ENCODE peak calls at places on chromosomes 3 and 15, in nine cellular contexts. One of them, this sample, is unnamed.

GRCh38 chr3:134685881-134686802 is 35.3 kb upstream of the KY start:
- DNase-seq in upper lobe of left lung: no peak
- DNase-seq in HL-60: no peak
- DNase-seq in brain microvascular endothelial cell: peak
- DNase-seq in fibroblast of villous mesenchyme: peak
- DNase-seq in heart right ventricle: no peak
- DNase-seq in cardiac fibroblast: peak
- DNase-seq in astrocyte of the spinal cord: peak
- DNase-seq in GM23338: no peak
- DNase-seq in this sample: peak

GRCh38 chr15:40287968-40288367 is 5.1 kb upstream of the ANKRD63 start:
- DNase-seq in upper lobe of left lung: no peak
- DNase-seq in HL-60: no peak
- DNase-seq in brain microvascular endothelial cell: no peak
- DNase-seq in fibroblast of villous mesenchyme: no peak
- DNase-seq in heart right ventricle: no peak
- DNase-seq in cardiac fibroblast: no peak
- DNase-seq in astrocyte of the spinal cord: no peak
- DNase-seq in GM23338: no peak
- DNase-seq in this sample: no peak

GRCh38 chr15:85141601-85142185 is 160.0 kb downstream of the PDE8A start:
- DNase-seq in upper lobe of left lung: no peak
- DNase-seq in HL-60: no peak
- DNase-seq in brain microvascular endothelial cell: no peak
- DNase-seq in fibroblast of villous mesenchyme: no peak
- DNase-seq in heart right ventricle: no peak
- DNase-seq in cardiac fibroblast: no peak
- DNase-seq in astrocyte of the spinal cord: peak
- DNase-seq in GM23338: no peak
- DNase-seq in this sample: no peak

GRCh38 chr3:145801699-145802098 is 359.3 kb downstream of the PLOD2 start:
- DNase-seq in upper lobe of left lung: no peak
- DNase-seq in HL-60: no peak
- DNase-seq in brain microvascular endothelial cell: no peak
- DNase-seq in fibroblast of villous mesenchyme: no peak
- DNase-seq in heart right ventricle: no peak
- DNase-seq in cardiac fibroblast: no peak
- DNase-seq in astrocyte of the spinal cord: no peak
- DNase-seq in GM23338: no peak
- DNase-seq in this sample: no peak

GRCh38 chr15:92184679-92185230 is 208.9 kb upstream of the ST8SIA2 start:
- DNase-seq in upper lobe of left lung: no peak
- DNase-seq in HL-60: no peak
- DNase-seq in brain microvascular endothelial cell: no peak
- DNase-seq in fibroblast of villous mesenchyme: no peak
- DNase-seq in heart right ventricle: no peak
- DNase-seq in cardiac fibroblast: no peak
- DNase-seq in astrocyte of the spinal cord: no peak
- DNase-seq in GM23338: no peak
- DNase-seq in this sample: no peak

GRCh38 chr3:86109434-86109833 is 881.5 kb downstream of the VGLL3 start:
- DNase-seq in upper lobe of left lung: no peak
- DNase-seq in HL-60: no peak
- DNase-seq in brain microvascular endothelial cell: no peak
- DNase-seq in fibroblast of villous mesenchyme: no peak
- DNase-seq in heart right ventricle: no peak
- DNase-seq in cardiac fibroblast: no peak
- DNase-seq in astrocyte of the spinal cord: no peak
- DNase-seq in GM23338: no peak
- DNase-seq in this sample: no peak

GRCh38 chr3:133896002-133896761 is 500 bp upstream of the RAB6B start:
- DNase-seq in upper lobe of left lung: peak
- DNase-seq in HL-60: no peak
- DNase-seq in brain microvascular endothelial cell: no peak
- DNase-seq in fibroblast of villous mesenchyme: no peak
- DNase-seq in heart right ventricle: no peak
- DNase-seq in cardiac fibroblast: peak
- DNase-seq in astrocyte of the spinal cord: peak
- DNase-seq in GM23338: peak
- DNase-seq in this sample: no peak

GRCh38 chr15:48433226-48433886 is 102.1 kb downstream of the DUT start:
- DNase-seq in upper lobe of left lung: no peak
- DNase-seq in HL-60: no peak
- DNase-seq in brain microvascular endothelial cell: no peak
- DNase-seq in fibroblast of villous mesenchyme: no peak
- DNase-seq in heart right ventricle: no peak
- DNase-seq in cardiac fibroblast: no peak
- DNase-seq in astrocyte of the spinal cord: peak
- DNase-seq in GM23338: no peak
- DNase-seq in this sample: no peak

GRCh38 chr15:26866298-26867198 is at the start of gene GABRA5:
- DNase-seq in upper lobe of left lung: peak
- DNase-seq in HL-60: no peak
- DNase-seq in brain microvascular endothelial cell: peak
- DNase-seq in fibroblast of villous mesenchyme: no peak
- DNase-seq in heart right ventricle: no peak
- DNase-seq in cardiac fibroblast: no peak
- DNase-seq in astrocyte of the spinal cord: peak
- DNase-seq in GM23338: peak
- DNase-seq in this sample: no peak

GRCh38 chr3:195255571-195256501 is 15.1 kb downstream of the XXYLT1 start:
- DNase-seq in upper lobe of left lung: peak
- DNase-seq in HL-60: no peak
- DNase-seq in brain microvascular endothelial cell: no peak
- DNase-seq in fibroblast of villous mesenchyme: no peak
- DNase-seq in heart right ventricle: no peak
- DNase-seq in cardiac fibroblast: no peak
- DNase-seq in astrocyte of the spinal cord: peak
- DNase-seq in GM23338: no peak
- DNase-seq in this sample: no peak

GRCh38 chr3:111547645-111548044 is 5.6 kb downstream of the CD96 start:
- DNase-seq in upper lobe of left lung: no peak
- DNase-seq in HL-60: peak
- DNase-seq in brain microvascular endothelial cell: no peak
- DNase-seq in fibroblast of villous mesenchyme: no peak
- DNase-seq in heart right ventricle: no peak
- DNase-seq in cardiac fibroblast: no peak
- DNase-seq in astrocyte of the spinal cord: no peak
- DNase-seq in GM23338: no peak
- DNase-seq in this sample: no peak

GRCh38 chr3:13111874-13112520 is 38.8 kb upstream of the IQSEC1 start:
- DNase-seq in upper lobe of left lung: no peak
- DNase-seq in HL-60: no peak
- DNase-seq in brain microvascular endothelial cell: no peak
- DNase-seq in fibroblast of villous mesenchyme: no peak
- DNase-seq in heart right ventricle: no peak
- DNase-seq in cardiac fibroblast: no peak
- DNase-seq in astrocyte of the spinal cord: no peak
- DNase-seq in GM23338: no peak
- DNase-seq in this sample: no peak

GRCh38 chr3:158789592-158789991 is 12.3 kb upstream of the MFSD1 start:
- DNase-seq in upper lobe of left lung: no peak
- DNase-seq in HL-60: no peak
- DNase-seq in brain microvascular endothelial cell: peak
- DNase-seq in fibroblast of villous mesenchyme: peak
- DNase-seq in heart right ventricle: no peak
- DNase-seq in cardiac fibroblast: peak
- DNase-seq in astrocyte of the spinal cord: peak
- DNase-seq in GM23338: no peak
- DNase-seq in this sample: no peak
- TF ChIP-seq CTCF in upper lobe of left lung: no peak
- TF ChIP-seq CTCF in HL-60: peak
- TF ChIP-seq CTCF in brain microvascular endothelial cell: peak
- TF ChIP-seq CTCF in fibroblast of villous mesenchyme: peak
- TF ChIP-seq CTCF in heart right ventricle: peak
- TF ChIP-seq CTCF in cardiac fibroblast: peak
- TF ChIP-seq CTCF in astrocyte of the spinal cord: peak
- TF ChIP-seq CTCF in GM23338: peak
- TF ChIP-seq CTCF in this sample: peak

GRCh38 chr15:89578146-89578545 is 2.9 kb downstream of the TICRR start:
- DNase-seq in upper lobe of left lung: no peak
- DNase-seq in HL-60: no peak
- DNase-seq in brain microvascular endothelial cell: no peak
- DNase-seq in fibroblast of villous mesenchyme: no peak
- DNase-seq in heart right ventricle: no peak
- DNase-seq in cardiac fibroblast: no peak
- DNase-seq in astrocyte of the spinal cord: no peak
- DNase-seq in GM23338: peak
- DNase-seq in this sample: no peak
- H3K4me3 ChIP-seq in upper lobe of left lung: no peak
- H3K4me3 ChIP-seq in HL-60: peak
- H3K4me3 ChIP-seq in brain microvascular endothelial cell: peak
- H3K4me3 ChIP-seq in fibroblast of villous mesenchyme: peak
- H3K4me3 ChIP-seq in heart right ventricle: no peak
- H3K4me3 ChIP-seq in cardiac fibroblast: no peak
- H3K4me3 ChIP-seq in astrocyte of the spinal cord: no peak
- H3K4me3 ChIP-seq in GM23338: peak
- H3K4me3 ChIP-seq in this sample: no peak

DNA sequence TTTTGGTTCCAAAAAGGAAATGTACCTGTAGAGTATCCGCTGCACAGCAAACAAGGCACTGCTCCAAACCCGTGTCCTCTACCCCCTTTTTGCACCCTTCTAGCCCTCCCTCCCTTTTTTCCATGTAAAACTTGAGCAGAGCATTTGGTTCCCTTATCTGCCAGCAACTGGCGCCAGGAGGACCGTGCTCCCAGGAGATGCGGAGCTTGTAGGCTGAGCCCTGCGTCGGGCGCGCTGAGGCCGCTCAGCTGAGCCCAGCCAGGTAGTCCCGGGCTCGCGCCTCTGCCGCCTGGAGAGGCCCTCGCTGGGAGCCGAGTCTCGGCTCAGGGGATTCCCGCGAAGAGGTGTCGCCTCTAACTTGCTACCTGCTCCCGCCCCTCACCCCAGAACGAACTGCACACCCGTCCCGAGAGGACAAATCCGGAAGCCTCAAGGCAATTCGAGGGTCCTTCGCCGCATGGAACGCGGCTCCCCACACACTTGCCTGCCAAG is 575 bp downstream of the TRPM7 start:
- DNase-seq in upper lobe of left lung: peak
- DNase-seq in HL-60: peak
- DNase-seq in brain microvascular endothelial cell: peak
- DNase-seq in fibroblast of villous mesenchyme: peak
- DNase-seq in heart right ventricle: peak
- DNase-seq in cardiac fibroblast: peak
- DNase-seq in astrocyte of the spinal cord: peak
- DNase-seq in GM23338: peak
- DNase-seq in this sample: no peak
- TF ChIP-seq CTCF in upper lobe of left lung: no peak
- TF ChIP-seq CTCF in HL-60: no peak
- TF ChIP-seq CTCF in brain microvascular endothelial cell: peak
- TF ChIP-seq CTCF in fibroblast of villous mesenchyme: no peak
- TF ChIP-seq CTCF in heart right ventricle: no peak
- TF ChIP-seq CTCF in cardiac fibroblast: no peak
- TF ChIP-seq CTCF in astrocyte of the spinal cord: peak
- TF ChIP-seq CTCF in GM23338: no peak
- TF ChIP-seq CTCF in this sample: peak

DNA sequence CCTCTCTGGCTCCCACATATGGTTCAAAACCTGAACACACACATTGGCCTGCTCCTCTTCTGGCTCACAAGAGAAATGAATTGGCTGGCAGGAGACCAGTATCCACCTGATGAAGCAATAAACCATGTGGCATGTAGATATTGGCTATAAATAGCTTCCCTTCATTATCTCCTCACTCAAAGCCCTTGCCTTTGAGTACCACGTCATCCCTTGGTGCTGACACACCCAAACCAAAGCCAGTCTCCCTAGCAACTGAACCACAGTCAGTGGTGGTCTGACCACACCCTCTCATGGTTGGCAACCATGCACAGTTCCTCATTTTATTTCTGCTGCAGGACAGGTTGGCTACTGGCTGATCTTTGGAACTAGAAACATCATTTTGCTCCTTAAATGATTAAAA is 98.8 kb downstream of the ZNF621 start:
- DNase-seq in upper lobe of left lung: no peak
- DNase-seq in HL-60: peak
- DNase-seq in brain microvascular endothelial cell: peak
- DNase-seq in fibroblast of villous mesenchyme: peak
- DNase-seq in heart right ventricle: no peak
- DNase-seq in cardiac fibroblast: peak
- DNase-seq in astrocyte of the spinal cord: peak
- DNase-seq in GM23338: no peak
- DNase-seq in this sample: no peak
- H3K4me3 ChIP-seq in upper lobe of left lung: no peak
- H3K4me3 ChIP-seq in HL-60: no peak
- H3K4me3 ChIP-seq in brain microvascular endothelial cell: no peak
- H3K4me3 ChIP-seq in fibroblast of villous mesenchyme: no peak
- H3K4me3 ChIP-seq in heart right ventricle: no peak
- H3K4me3 ChIP-seq in cardiac fibroblast: no peak
- H3K4me3 ChIP-seq in astrocyte of the spinal cord: no peak
- H3K4me3 ChIP-seq in GM23338: no peak
- H3K4me3 ChIP-seq in this sample: no peak

DNA sequence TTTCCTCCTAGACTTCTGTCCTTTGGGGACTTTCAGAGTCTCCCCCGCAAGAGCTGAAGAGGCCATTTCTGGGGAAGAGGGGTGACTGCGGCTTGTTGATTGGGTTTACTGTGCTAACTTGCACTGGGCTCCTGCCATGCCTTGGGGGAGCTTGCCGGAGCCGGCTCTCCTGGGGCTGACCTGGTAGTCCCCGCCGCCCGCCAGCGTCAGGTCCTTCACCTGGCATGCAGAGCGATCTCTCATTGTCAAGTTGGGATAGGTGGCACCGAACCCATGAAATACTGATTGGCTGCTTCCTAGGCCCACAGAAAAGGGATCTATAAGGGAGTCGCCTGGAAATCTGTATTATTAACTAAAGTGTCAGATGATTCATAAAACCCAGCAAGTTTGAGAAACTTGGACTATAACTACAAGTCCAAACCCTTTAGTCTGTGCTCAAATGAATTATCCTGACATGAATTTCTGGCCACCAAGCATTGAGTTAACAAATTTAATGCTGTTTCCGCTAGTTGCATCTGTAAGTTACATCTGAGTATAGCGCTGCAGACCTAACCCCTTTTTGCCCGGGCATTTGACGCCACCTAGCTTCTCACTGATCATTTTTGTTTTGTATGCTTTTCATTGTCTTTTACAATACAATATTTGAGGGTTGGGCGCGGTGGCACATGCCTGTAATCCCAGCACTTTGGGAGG is 605 bp upstream of the IMP3 start:
- DNase-seq in upper lobe of left lung: peak
- DNase-seq in HL-60: no peak
- DNase-seq in brain microvascular endothelial cell: peak
- DNase-seq in fibroblast of villous mesenchyme: peak
- DNase-seq in heart right ventricle: no peak
- DNase-seq in cardiac fibroblast: peak
- DNase-seq in astrocyte of the spinal cord: peak
- DNase-seq in GM23338: peak
- DNase-seq in this sample: no peak
- TF ChIP-seq CTCF in upper lobe of left lung: no peak
- TF ChIP-seq CTCF in HL-60: no peak
- TF ChIP-seq CTCF in brain microvascular endothelial cell: peak
- TF ChIP-seq CTCF in fibroblast of villous mesenchyme: peak
- TF ChIP-seq CTCF in heart right ventricle: no peak
- TF ChIP-seq CTCF in cardiac fibroblast: peak
- TF ChIP-seq CTCF in astrocyte of the spinal cord: peak
- TF ChIP-seq CTCF in GM23338: peak
- TF ChIP-seq CTCF in this sample: no peak

GRCh38 chr3:48739955-48740823 is 23.2 kb upstream of the IP6K2 start:
- DNase-seq in upper lobe of left lung: peak
- DNase-seq in HL-60: no peak
- DNase-seq in brain microvascular endothelial cell: peak
- DNase-seq in fibroblast of villous mesenchyme: peak
- DNase-seq in heart right ventricle: peak
- DNase-seq in cardiac fibroblast: peak
- DNase-seq in astrocyte of the spinal cord: peak
- DNase-seq in GM23338: peak
- DNase-seq in this sample: peak
- H3K4me3 ChIP-seq in upper lobe of left lung: no peak
- H3K4me3 ChIP-seq in HL-60: no peak
- H3K4me3 ChIP-seq in brain microvascular endothelial cell: no peak
- H3K4me3 ChIP-seq in fibroblast of villous mesenchyme: no peak
- H3K4me3 ChIP-seq in heart right ventricle: peak
- H3K4me3 ChIP-seq in cardiac fibroblast: peak
- H3K4me3 ChIP-seq in astrocyte of the spinal cord: no peak
- H3K4me3 ChIP-seq in GM23338: no peak
- H3K4me3 ChIP-seq in this sample: no peak